ENCODE peak calls at places on chromosomes 3 and 15, in nine cellular contexts. One of them, this sample, is unnamed. For H3K4me1, the result is how much of the 10 kb centered on the place peaks cover.

GRCh38 chr3:177905895-177906511 is 630.2 kb upstream of the KCNMB2 start:
- DNase-seq in heart left ventricle: no peak
- DNase-seq in right lobe of liver: no peak
- DNase-seq in upper lobe of left lung: no peak
- DNase-seq in Peyer's patch: no peak
- DNase-seq in IMR-90: peak
- DNase-seq in ovary: no peak
- DNase-seq in K562: no peak
- DNase-seq in A549: peak
- DNase-seq in this sample: no peak

GRCh38 chr15:43912991-43913927 is 86.5 kb downstream of the WDR76 start:
- DNase-seq in A549: peak
- DNase-seq in ovary: peak
- DNase-seq in IMR-90: peak
- DNase-seq in right lobe of liver: no peak
- DNase-seq in Peyer's patch: no peak
- DNase-seq in upper lobe of left lung: no peak
- DNase-seq in K562: no peak
- DNase-seq in heart left ventricle: peak
- DNase-seq in this sample: no peak

GRCh38 chr15:75704618-75705017 is 8.0 kb downstream of the CSPG4 start:
- DNase-seq in heart left ventricle: no peak
- DNase-seq in A549: no peak
- DNase-seq in ovary: no peak
- DNase-seq in upper lobe of left lung: no peak
- DNase-seq in Peyer's patch: no peak
- DNase-seq in K562: no peak
- DNase-seq in right lobe of liver: no peak
- DNase-seq in IMR-90: no peak
- DNase-seq in this sample: no peak

GRCh38 chr3:23292432-23292831 is 89.3 kb downstream of the UBE2E2 start:
- DNase-seq in K562: no peak
- DNase-seq in A549: no peak
- DNase-seq in right lobe of liver: no peak
- DNase-seq in upper lobe of left lung: no peak
- DNase-seq in ovary: no peak
- DNase-seq in heart left ventricle: no peak
- DNase-seq in IMR-90: no peak
- DNase-seq in Peyer's patch: no peak
- DNase-seq in this sample: no peak

GRCh38 chr3:170730071-170730812 is 139.8 kb downstream of the RPL22L1 start:
- DNase-seq in right lobe of liver: no peak
- DNase-seq in upper lobe of left lung: no peak
- DNase-seq in A549: no peak
- DNase-seq in Peyer's patch: no peak
- DNase-seq in heart left ventricle: no peak
- DNase-seq in ovary: no peak
- DNase-seq in IMR-90: no peak
- DNase-seq in K562: peak
- DNase-seq in this sample: no peak

GRCh38 chr3:36981006-36981405 is 11.9 kb downstream of the EPM2AIP1 start:
- DNase-seq in upper lobe of left lung: no peak
- DNase-seq in Peyer's patch: no peak
- DNase-seq in A549: no peak
- DNase-seq in IMR-90: no peak
- DNase-seq in ovary: no peak
- DNase-seq in heart left ventricle: no peak
- DNase-seq in right lobe of liver: no peak
- DNase-seq in K562: no peak
- DNase-seq in this sample: no peak

GRCh38 chr3:158936530-158937113 is 134.8 kb downstream of the MFSD1 start:
- DNase-seq in K562: no peak
- DNase-seq in upper lobe of left lung: peak
- DNase-seq in IMR-90: no peak
- DNase-seq in ovary: no peak
- DNase-seq in Peyer's patch: no peak
- DNase-seq in heart left ventricle: no peak
- DNase-seq in A549: peak
- DNase-seq in right lobe of liver: no peak
- DNase-seq in this sample: no peak

GRCh38 chr15:100879046-100879445 is 585 bp upstream of the ALDH1A3 start:
- DNase-seq in right lobe of liver: no peak
- DNase-seq in Peyer's patch: no peak
- DNase-seq in ovary: no peak
- DNase-seq in K562: no peak
- DNase-seq in heart left ventricle: no peak
- DNase-seq in A549: peak
- DNase-seq in upper lobe of left lung: no peak
- DNase-seq in IMR-90: no peak
- DNase-seq in this sample: no peak

GRCh38 chr3:101081446-101081845 is 88.2 kb upstream of the ABI3BP start:
- DNase-seq in upper lobe of left lung: no peak
- DNase-seq in Peyer's patch: no peak
- DNase-seq in A549: no peak
- DNase-seq in ovary: no peak
- DNase-seq in K562: no peak
- DNase-seq in right lobe of liver: no peak
- DNase-seq in IMR-90: no peak
- DNase-seq in heart left ventricle: no peak
- DNase-seq in this sample: no peak

GRCh38 chr15:101320501-101321052 is 25.5 kb upstream of the SNRPA1 start:
- DNase-seq in ovary: no peak
- DNase-seq in IMR-90: peak
- DNase-seq in heart left ventricle: peak
- DNase-seq in A549: no peak
- DNase-seq in upper lobe of left lung: no peak
- DNase-seq in Peyer's patch: no peak
- DNase-seq in K562: no peak
- DNase-seq in right lobe of liver: peak
- DNase-seq in this sample: no peak

GRCh38 chr3:185824051-185824466 is 783 bp downstream of the IGF2BP2 start:
- DNase-seq in heart left ventricle: peak
- DNase-seq in upper lobe of left lung: no peak
- DNase-seq in K562: no peak
- DNase-seq in ovary: peak
- DNase-seq in right lobe of liver: peak
- DNase-seq in A549: no peak
- DNase-seq in IMR-90: no peak
- DNase-seq in Peyer's patch: peak
- DNase-seq in this sample: peak

GRCh38 chr3:142896201-142896755 is 7.4 kb upstream of the PCOLCE2 start:
- DNase-seq in upper lobe of left lung: no peak
- DNase-seq in A549: peak
- DNase-seq in ovary: no peak
- DNase-seq in K562: no peak
- DNase-seq in Peyer's patch: no peak
- DNase-seq in heart left ventricle: no peak
- DNase-seq in IMR-90: peak
- DNase-seq in right lobe of liver: no peak
- DNase-seq in this sample: no peak

GRCh38 chr15:23823508-23823907 is 136.4 kb upstream of the NDN start:
- DNase-seq in upper lobe of left lung: no peak
- DNase-seq in ovary: no peak
- DNase-seq in A549: peak
- DNase-seq in right lobe of liver: no peak
- DNase-seq in heart left ventricle: no peak
- DNase-seq in Peyer's patch: no peak
- DNase-seq in IMR-90: no peak
- DNase-seq in K562: no peak
- DNase-seq in this sample: no peak

GRCh38 chr15:91478717-91479191 is 374.8 kb upstream of the SLCO3A1 start:
- DNase-seq in A549: no peak
- DNase-seq in IMR-90: no peak
- DNase-seq in right lobe of liver: no peak
- DNase-seq in Peyer's patch: no peak
- DNase-seq in upper lobe of left lung: no peak
- DNase-seq in ovary: no peak
- DNase-seq in K562: peak
- DNase-seq in heart left ventricle: no peak
- DNase-seq in this sample: no peak

GRCh38 chr3:17941766-17942165 is 199.3 kb upstream of the TBC1D5 start:
- DNase-seq in IMR-90: no peak
- DNase-seq in upper lobe of left lung: no peak
- DNase-seq in Peyer's patch: no peak
- DNase-seq in heart left ventricle: no peak
- DNase-seq in K562: no peak
- DNase-seq in A549: no peak
- DNase-seq in right lobe of liver: no peak
- DNase-seq in ovary: no peak
- DNase-seq in this sample: no peak

GRCh38 chr15:95425859-95426258 is 904.6 kb upstream of the NR2F2 start:
- DNase-seq in K562: no peak
- DNase-seq in heart left ventricle: no peak
- DNase-seq in right lobe of liver: no peak
- DNase-seq in A549: no peak
- DNase-seq in ovary: no peak
- DNase-seq in Peyer's patch: no peak
- DNase-seq in upper lobe of left lung: no peak
- DNase-seq in IMR-90: no peak
- DNase-seq in this sample: no peak

GRCh38 chr3:11544413-11545181 is 99.1 kb downstream of the VGLL4 start:
- DNase-seq in Peyer's patch: no peak
- DNase-seq in right lobe of liver: no peak
- DNase-seq in heart left ventricle: peak
- DNase-seq in A549: no peak
- DNase-seq in upper lobe of left lung: peak
- DNase-seq in ovary: no peak
- DNase-seq in K562: no peak
- DNase-seq in IMR-90: peak
- DNase-seq in this sample: peak

GRCh38 chr15:89362203-89363101 is 27.8 kb upstream of the POLG start:
- DNase-seq in Peyer's patch: no peak
- DNase-seq in IMR-90: no peak
- DNase-seq in ovary: no peak
- DNase-seq in heart left ventricle: no peak
- DNase-seq in K562: peak
- DNase-seq in upper lobe of left lung: peak
- DNase-seq in A549: no peak
- DNase-seq in right lobe of liver: no peak
- DNase-seq in this sample: no peak

GRCh38 chr3:122925756-122926155 is 101.8 kb downstream of the SEMA5B start:
- DNase-seq in upper lobe of left lung: no peak
- DNase-seq in IMR-90: no peak
- DNase-seq in A549: no peak
- DNase-seq in heart left ventricle: no peak
- DNase-seq in right lobe of liver: no peak
- DNase-seq in Peyer's patch: no peak
- DNase-seq in K562: no peak
- DNase-seq in ovary: no peak
- DNase-seq in this sample: no peak

GRCh38 chr15:26235148-26235769 is 372.1 kb upstream of the ATP10A start:
- DNase-seq in right lobe of liver: no peak
- DNase-seq in ovary: no peak
- DNase-seq in IMR-90: no peak
- DNase-seq in A549: no peak
- DNase-seq in heart left ventricle: no peak
- DNase-seq in upper lobe of left lung: no peak
- DNase-seq in K562: no peak
- DNase-seq in Peyer's patch: no peak
- DNase-seq in this sample: no peak

GRCh38 chr3:132535575-132536441 is 61.3 kb upstream of the ACKR4 start:
- DNase-seq in ovary: peak
- DNase-seq in right lobe of liver: no peak
- DNase-seq in A549: peak
- DNase-seq in K562: peak
- DNase-seq in Peyer's patch: no peak
- DNase-seq in heart left ventricle: peak
- DNase-seq in upper lobe of left lung: no peak
- DNase-seq in IMR-90: peak
- DNase-seq in this sample: peak

DNA sequence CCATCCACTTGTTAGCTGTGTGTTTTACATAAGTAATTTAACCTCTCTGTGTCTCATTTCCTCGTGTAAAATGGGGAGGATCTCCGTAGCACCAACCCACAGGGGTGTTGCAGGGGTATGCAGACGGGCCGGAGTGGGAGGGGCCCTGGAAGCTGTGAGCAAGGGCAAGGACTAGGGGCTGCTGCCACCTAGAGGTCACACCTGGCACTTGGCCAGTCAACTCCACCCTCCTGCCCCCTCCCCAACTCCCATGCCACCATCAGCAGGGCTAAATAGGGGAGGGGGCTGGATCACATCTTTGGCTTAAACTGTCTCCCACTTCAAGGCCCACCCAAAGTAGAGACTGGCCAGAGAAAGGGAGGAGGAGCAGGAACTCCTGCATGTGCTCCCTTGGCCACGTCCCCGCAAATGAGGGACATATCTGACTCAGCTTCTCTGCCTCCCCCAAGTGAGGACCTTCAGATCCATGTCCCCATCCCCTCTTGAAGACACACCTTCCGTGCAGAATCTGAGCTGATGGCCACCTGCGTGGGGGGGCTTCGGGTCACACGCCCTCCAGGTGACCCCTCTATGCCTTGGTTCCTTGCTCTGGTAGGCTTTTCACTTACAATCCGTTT is 2.6 kb downstream of the CCDC9B start:
- DNase-seq in heart left ventricle: peak
- DNase-seq in K562: peak
- DNase-seq in ovary: peak
- DNase-seq in A549: peak
- DNase-seq in upper lobe of left lung: no peak
- DNase-seq in right lobe of liver: no peak
- DNase-seq in Peyer's patch: peak
- DNase-seq in IMR-90: peak
- DNase-seq in this sample: no peak
- H3K4me1 ChIP-seq in heart left ventricle: half or more
- H3K4me1 ChIP-seq in K562: half or more
- H3K4me1 ChIP-seq in ovary: under half
- H3K4me1 ChIP-seq in A549: under half
- H3K4me1 ChIP-seq in upper lobe of left lung: half or more
- H3K4me1 ChIP-seq in right lobe of liver: under half
- H3K4me1 ChIP-seq in Peyer's patch: under half
- H3K4me1 ChIP-seq in IMR-90: under half
- H3K4me1 ChIP-seq in this sample: half or more

GRCh38 chr15:77420610-77421369 is at the start of gene HMG20A:
- DNase-seq in A549: peak
- DNase-seq in ovary: peak
- DNase-seq in IMR-90: peak
- DNase-seq in right lobe of liver: peak
- DNase-seq in heart left ventricle: peak
- DNase-seq in K562: peak
- DNase-seq in upper lobe of left lung: peak
- DNase-seq in Peyer's patch: peak
- DNase-seq in this sample: peak
- TF ChIP-seq POLR2A in A549: peak
- TF ChIP-seq POLR2A in ovary: peak
- TF ChIP-seq POLR2A in IMR-90: peak
- TF ChIP-seq POLR2A in right lobe of liver: peak
- TF ChIP-seq POLR2A in heart left ventricle: no peak
- TF ChIP-seq POLR2A in K562: peak
- TF ChIP-seq POLR2A in upper lobe of left lung: no peak
- TF ChIP-seq POLR2A in Peyer's patch: peak
- TF ChIP-seq POLR2A in this sample: no peak

GRCh38 chr3:133872781-133873180 is 22.9 kb downstream of the RAB6B start:
- DNase-seq in heart left ventricle: no peak
- DNase-seq in K562: no peak
- DNase-seq in Peyer's patch: no peak
- DNase-seq in right lobe of liver: no peak
- DNase-seq in A549: no peak
- DNase-seq in ovary: no peak
- DNase-seq in upper lobe of left lung: no peak
- DNase-seq in IMR-90: no peak
- DNase-seq in this sample: no peak
- H3K4me1 ChIP-seq in heart left ventricle: under half
- H3K4me1 ChIP-seq in K562: under half
- H3K4me1 ChIP-seq in Peyer's patch: under half
- H3K4me1 ChIP-seq in right lobe of liver: under half
- H3K4me1 ChIP-seq in A549: under half
- H3K4me1 ChIP-seq in ovary: under half
- H3K4me1 ChIP-seq in upper lobe of left lung: under half
- H3K4me1 ChIP-seq in IMR-90: under half
- H3K4me1 ChIP-seq in this sample: under half

GRCh38 chr3:119676771-119677640 is at the start of gene COX17:
- DNase-seq in K562: peak
- DNase-seq in Peyer's patch: peak
- DNase-seq in heart left ventricle: peak
- DNase-seq in right lobe of liver: peak
- DNase-seq in upper lobe of left lung: peak
- DNase-seq in IMR-90: peak
- DNase-seq in ovary: peak
- DNase-seq in A549: peak
- DNase-seq in this sample: peak
- TF ChIP-seq POLR2A in K562: peak
- TF ChIP-seq POLR2A in Peyer's patch: peak
- TF ChIP-seq POLR2A in heart left ventricle: no peak
- TF ChIP-seq POLR2A in right lobe of liver: peak
- TF ChIP-seq POLR2A in upper lobe of left lung: no peak
- TF ChIP-seq POLR2A in IMR-90: peak
- TF ChIP-seq POLR2A in ovary: peak
- TF ChIP-seq POLR2A in A549: peak
- TF ChIP-seq POLR2A in this sample: no peak

This sample was measured in suprapubic skin.